ENCODE peak calls at places on chromosome 15, in five cellular contexts. G is GM12864, K is brain microvascular endothelial cell, A is OCI-LY7, T is IMR-90. O is an unnamed sample.

GRCh38 chr15:48427960-48428547 is 96.8 kb downstream of the DUT start:
- DNase-seq in T (peak), K (no peak), A (no peak), G (no peak), O (no peak)

GRCh38 chr15:38930851-38931572 is 366.4 kb upstream of the RASGRP1 start:
- DNase-seq in A (no peak), T (peak), G (no peak), K (no peak), O (no peak)

GRCh38 chr15:100693451-100693850 is 91.1 kb downstream of the ASB7 start:
- DNase-seq in G (no peak), A (no peak), T (no peak), K (no peak), O (no peak)

GRCh38 chr15:69386284-69386683 is 27.9 kb upstream of the KIF23 start:
- DNase-seq in A (no peak), T (no peak), G (no peak), K (no peak), O (no peak)

GRCh38 chr15:75024102-75024636 is 779 bp downstream of the PPCDC start:
- DNase-seq in G (no peak), K (no peak), A (peak), T (peak), O (peak)

GRCh38 chr15:29134239-29134638 is 135.4 kb downstream of the NSMCE3 start:
- DNase-seq in A (no peak), T (no peak), K (no peak), G (no peak), O (no peak)

GRCh38 chr15:60758961-60759729 is 280.2 kb upstream of the ICE2 start:
- DNase-seq in G (no peak), K (peak), A (no peak), T (peak), O (no peak)

GRCh38 chr15:43091859-43092258 is 14.0 kb downstream of the UBR1 start:
- DNase-seq in T (no peak), G (no peak), K (no peak), A (no peak), O (no peak)

GRCh38 chr15:94028809-94029208 is 202.6 kb upstream of the MCTP2 start:
- DNase-seq in T (no peak), G (no peak), A (no peak), K (no peak), O (no peak)

GRCh38 chr15:100339999-100340398 is 1.8 kb downstream of the ADAMTS17 start:
- DNase-seq in G (no peak), K (no peak), A (no peak), T (no peak), O (no peak)

GRCh38 chr15:52076889-52077781 is 35.4 kb downstream of the BCL2L10 start:
- DNase-seq in K (peak), T (peak), G (no peak), A (no peak), O (no peak)

GRCh38 chr15:73571346-73571745 is 61.8 kb downstream of the NPTN start:
- DNase-seq in A (no peak), T (no peak), K (no peak), G (no peak), O (no peak)

GRCh38 chr15:66723826-66724731 is 22.0 kb downstream of the SMAD6 start:
- DNase-seq in T (peak), G (no peak), K (peak), A (no peak), O (no peak)

GRCh38 chr15:44199393-44199792 is 4.3 kb upstream of the FRMD5 start:
- DNase-seq in G (no peak), T (no peak), A (no peak), K (no peak), O (no peak)

GRCh38 chr15:42203891-42204290 is 4.2 kb downstream of the VPS39 start:
- DNase-seq in K (no peak), A (no peak), G (no peak), T (no peak), O (no peak)

GRCh38 chr15:31364301-31365031 is 37.8 kb downstream of the KLF13 start:
- DNase-seq in A (peak), K (no peak), G (no peak), T (no peak), O (no peak)

GRCh38 chr15:65323071-65323511 is 18.6 kb downstream of the RNU5B-1 start:
- DNase-seq in K (peak), G (no peak), A (no peak), T (peak), O (no peak)

GRCh38 chr15:40008061-40008460 is 30.9 kb downstream of the SRP14 start:
- DNase-seq in G (no peak), T (peak), K (peak), A (no peak), O (no peak)

GRCh38 chr15:48617619-48618018 is 27.9 kb downstream of the FBN1 start:
- DNase-seq in K (peak), T (peak), G (no peak), A (no peak), O (no peak)

GRCh38 chr15:57920916-57921315 is 144.6 kb downstream of the ALDH1A2 start:
- DNase-seq in T (no peak), K (peak), A (no peak), G (no peak), O (no peak)

GRCh38 chr15:28942046-28942445 is 56.3 kb downstream of the APBA2 start:
- DNase-seq in T (no peak), G (no peak), A (no peak), K (no peak), O (no peak)

GRCh38 chr15:62128916-62129315 is 36.2 kb downstream of the C2CD4B start:
- DNase-seq in G (no peak), T (no peak), A (peak), K (no peak), O (no peak)

GRCh38 chr15:40249477-40250303 is 10.8 kb downstream of the PAK6 start:
- DNase-seq in T (peak), A (no peak), G (no peak), K (no peak), O (no peak)

GRCh38 chr15:52143862-52144261 is 31.3 kb upstream of the BCL2L10 start:
- DNase-seq in K (peak), A (no peak), G (no peak), T (peak), O (no peak)

GRCh38 chr15:40379853-40380252 is 2.7 kb upstream of the KNSTRN start:
- DNase-seq in G (no peak), A (no peak), T (peak), K (peak), O (no peak)

GRCh38 chr15:35566991-35567390 is 21.0 kb upstream of the DPH6 start:
- DNase-seq in T (no peak), K (no peak), A (no peak), G (no peak), O (no peak)

GRCh38 chr15:98523912-98524255 is 124.5 kb upstream of the IGF1R start:
- DNase-seq in A (no peak), K (no peak), G (no peak), T (no peak), O (no peak)

GRCh38 chr15:92930776-92931175 is 30.7 kb downstream of the CHD2 start:
- DNase-seq in T (peak), G (no peak), A (no peak), K (peak), O (no peak)

GRCh38 chr15:62115847-62116246 is 49.1 kb downstream of the C2CD4A start:
- DNase-seq in T (no peak), K (no peak), G (no peak), A (no peak), O (no peak)

GRCh38 chr15:53976844-53977392 is 1.3 kb upstream of the UNC13C start:
- DNase-seq in T (no peak), K (peak), G (no peak), A (no peak), O (no peak)

GRCh38 chr15:85897818-85898717 is 103.3 kb upstream of the KLHL25 start:
- DNase-seq in T (no peak), A (no peak), K (no peak), G (no peak), O (no peak)

GRCh38 chr15:73941871-73942635 is 15.8 kb downstream of the LOXL1 start:
- DNase-seq in A (no peak), T (no peak), G (no peak), K (no peak), O (no peak)

GRCh38 chr15:74502301-74502700 is 38.7 kb upstream of the ARID3B start:
- DNase-seq in T (no peak), K (no peak), A (peak), G (no peak), O (no peak)

DNA sequence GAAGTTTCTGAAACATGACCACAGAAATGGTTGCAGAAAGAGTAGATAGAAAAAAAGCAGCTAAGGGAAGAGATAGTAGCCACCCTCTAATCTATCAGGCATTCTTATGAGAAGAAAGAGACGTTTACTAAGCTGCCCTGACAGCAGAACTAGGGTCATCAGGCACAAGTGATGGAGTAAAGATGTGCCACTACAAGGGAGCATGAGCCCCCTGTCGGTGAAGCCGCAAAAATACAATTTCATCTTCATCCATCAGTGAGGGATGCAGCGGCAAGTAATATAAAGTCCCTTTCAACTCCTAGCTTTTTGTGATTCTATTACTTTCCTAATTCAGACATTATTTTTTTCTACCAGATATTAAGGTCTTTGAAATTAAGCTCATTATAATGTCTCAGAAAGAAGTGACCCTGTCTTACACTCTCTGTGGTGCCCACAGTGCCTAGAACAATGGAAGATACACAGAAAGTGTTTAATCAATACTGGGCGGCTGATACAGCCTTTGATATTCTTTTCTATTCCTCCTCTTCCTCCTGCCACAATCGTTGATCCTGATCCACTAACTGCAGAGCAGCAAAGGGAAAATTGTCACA is 651.6 kb downstream of the NTRK3 start:
- DNase-seq in A (peak), T (no peak), G (no peak), K (no peak), O (peak)
- TF ChIP-seq CTCF in A (peak), T (peak), G (peak), K (peak), O (peak)

GRCh38 chr15:34359416-34359815 is 7.6 kb downstream of the LPCAT4 start:
- DNase-seq in T (no peak), K (no peak), G (no peak), A (no peak), O (no peak)

GRCh38 chr15:34357653-34358052 is 9.3 kb downstream of the LPCAT4 start:
- DNase-seq in G (no peak), K (no peak), T (no peak), A (no peak), O (no peak)

GRCh38 chr15:34358948-34359347 is 8.0 kb downstream of the LPCAT4 start:
- DNase-seq in A (no peak), G (no peak), K (no peak), T (no peak), O (no peak)

GRCh38 chr15:34360298-34360697 is 6.7 kb downstream of the LPCAT4 start:
- DNase-seq in T (no peak), A (no peak), K (no peak), G (no peak), O (no peak)

DNA sequence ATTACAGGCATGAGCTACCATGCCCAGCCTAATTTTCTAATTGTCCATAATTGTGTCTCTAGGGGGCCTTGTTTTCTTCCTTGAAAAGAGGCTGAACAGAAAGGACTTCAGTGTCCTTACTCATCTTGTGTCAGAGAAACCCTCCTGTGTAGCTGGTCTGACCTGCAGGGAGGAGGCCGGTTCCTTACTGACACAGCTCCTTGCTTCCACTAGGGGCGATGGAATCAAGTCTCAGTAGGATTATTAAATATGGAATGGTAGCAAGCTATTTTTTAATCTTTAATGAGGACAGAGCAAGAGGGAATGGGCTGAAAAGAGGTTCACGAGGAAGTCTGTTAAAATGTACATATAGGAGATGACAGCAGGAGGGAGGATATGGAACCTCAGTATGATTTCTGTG is 8.6 kb downstream of the LPCAT4 start:
- DNase-seq in G (no peak), A (no peak), T (no peak), K (no peak), O (no peak)
- TF ChIP-seq CTCF in G (no peak), A (peak), T (peak), K (peak), O (no peak)

GRCh38 chr15:25055356-25056068 is 100.7 kb downstream of the SNRPN start:
- DNase-seq in T (no peak), K (no peak), A (no peak), G (no peak), O (no peak)

GRCh38 chr15:25057574-25057973 is 102.8 kb downstream of the SNRPN start:
- DNase-seq in G (no peak), T (no peak), A (no peak), K (no peak), O (no peak)

GRCh38 chr15:25054943-25055342 is 100.2 kb downstream of the SNRPN start:
- DNase-seq in A (no peak), T (no peak), G (no peak), K (no peak), O (no peak)

GRCh38 chr15:25058080-25058785 is 103.4 kb downstream of the SNRPN start:
- DNase-seq in G (no peak), K (no peak), T (no peak), A (no peak), O (no peak)

GRCh38 chr15:25056484-25057429 is 102.0 kb downstream of the SNRPN start:
- DNase-seq in T (no peak), G (no peak), K (no peak), A (no peak), O (no peak)
- TF ChIP-seq CTCF in T (no peak), G (peak), K (peak), A (peak), O (no peak)

GRCh38 chr15:71532994-71533393 is 277.4 kb upstream of the NR2E3 start:
- DNase-seq in K (peak), G (no peak), T (no peak), A (peak), O (peak)
- TF ChIP-seq CTCF in K (peak), G (peak), T (peak), A (peak), O (peak)

GRCh38 chr15:80323285-80323684 is 71.3 kb upstream of the CTXND1 start:
- DNase-seq in K (no peak), T (no peak), G (no peak), A (no peak), O (no peak)
- TF ChIP-seq CTCF in K (peak), T (no peak), G (no peak), A (no peak), O (no peak)

DNA sequence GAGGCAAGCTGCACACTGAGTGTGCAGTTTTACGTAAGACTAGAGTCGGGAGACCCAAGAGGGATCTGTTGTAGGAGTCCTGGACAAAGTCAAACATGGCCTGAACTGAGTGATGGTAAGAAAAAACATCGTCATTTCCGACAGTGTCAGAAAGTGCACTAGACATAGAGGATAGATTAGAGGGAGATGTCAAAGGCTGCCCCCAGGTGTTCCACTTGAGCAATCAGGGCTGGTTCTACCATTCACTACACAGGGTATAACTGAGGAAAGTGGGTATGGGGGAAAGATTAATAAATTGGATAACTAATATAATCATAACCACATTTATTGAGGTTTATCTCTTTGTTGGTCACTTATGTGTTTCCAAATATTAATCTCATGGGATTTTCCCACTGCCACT is 766.6 kb downstream of the NTRK3 start:
- DNase-seq in T (no peak), K (no peak), G (no peak), A (no peak), O (no peak)
- TF ChIP-seq CTCF in T (no peak), K (no peak), G (no peak), A (no peak), O (no peak)

GRCh38 chr15:36632196-36632595 is 52.8 kb downstream of the CDIN1 start:
- DNase-seq in T (peak), K (peak), G (no peak), A (no peak), O (no peak)
- TF ChIP-seq CTCF in T (no peak), K (no peak), G (no peak), A (no peak), O (no peak)

GRCh38 chr15:88985547-88986393 is 72.6 kb upstream of the MFGE8 start:
- DNase-seq in T (no peak), A (no peak), G (no peak), K (no peak), O (no peak)

GRCh38 chr15:88989578-88989977 is 76.4 kb upstream of the MFGE8 start:
- DNase-seq in K (peak), T (peak), A (no peak), G (no peak), O (no peak)

GRCh38 chr15:88987951-88988671 is 74.9 kb upstream of the MFGE8 start:
- DNase-seq in A (no peak), K (no peak), G (no peak), T (peak), O (no peak)

GRCh38 chr15:88987590-88987950 is 74.4 kb upstream of the MFGE8 start:
- DNase-seq in G (no peak), K (no peak), T (no peak), A (no peak), O (no peak)

DNA sequence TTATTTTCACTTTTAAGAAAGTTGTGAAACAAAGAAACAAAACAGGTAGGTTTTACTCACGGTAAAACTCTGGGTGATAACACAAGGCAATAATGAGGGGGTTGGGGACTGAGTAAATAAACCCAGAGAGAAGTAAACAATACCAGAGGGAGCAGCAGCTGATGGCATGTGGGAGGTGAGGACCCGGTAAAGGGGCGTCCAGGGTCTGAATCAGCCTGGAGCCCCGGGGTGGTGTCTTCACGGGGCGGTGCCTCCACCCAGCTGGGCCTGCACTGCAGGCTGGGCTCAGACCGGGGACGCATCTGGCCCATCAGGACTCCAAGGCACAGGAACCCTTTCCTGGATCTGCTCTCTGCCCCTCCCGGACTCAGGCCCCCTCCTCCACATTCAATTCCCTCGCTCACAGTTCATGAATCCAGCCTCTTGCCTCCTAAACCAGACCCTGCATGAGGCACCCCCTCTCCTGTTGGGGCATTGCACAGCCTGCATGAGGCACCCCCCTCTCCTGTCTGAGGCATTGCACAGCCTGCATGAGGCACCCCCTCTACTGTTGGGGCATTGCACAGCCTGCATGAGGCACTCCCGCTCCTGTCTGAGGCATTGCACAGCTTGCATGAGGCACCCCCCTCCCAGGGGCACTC is 73.9 kb upstream of the MFGE8 start:
- DNase-seq in G (no peak), K (no peak), T (no peak), A (no peak), O (no peak)
- TF ChIP-seq CTCF in G (no peak), K (no peak), T (no peak), A (no peak), O (no peak)

DNA sequence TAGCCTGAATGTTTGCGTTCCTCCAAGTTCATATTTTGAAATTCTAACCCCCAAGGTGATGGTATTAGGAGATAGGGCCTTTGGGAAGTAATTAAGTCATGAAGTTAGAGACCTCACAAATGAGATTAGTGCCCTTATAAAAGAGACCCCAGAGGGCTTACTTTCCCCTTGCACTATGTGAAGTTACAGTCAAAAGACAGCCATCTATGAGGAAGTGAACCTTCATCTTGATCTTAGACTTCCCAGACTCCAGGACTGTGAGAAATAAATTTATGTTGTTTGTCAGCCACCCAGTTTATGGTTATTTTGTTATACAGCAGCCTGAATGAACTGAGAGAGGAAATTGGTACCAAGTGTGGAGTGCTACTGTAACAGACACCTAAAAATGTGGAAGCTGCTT is 74.4 kb downstream of the DAPK2 start:
- DNase-seq in T (no peak), G (no peak), A (no peak), K (no peak), O (no peak)
- TF ChIP-seq CTCF in T (no peak), G (no peak), A (no peak), K (no peak), O (no peak)